ENCODE peak calls at places on chromosome 15, in eight cellular contexts. K, G, D, W, J, M, Y and R are unnamed samples.

GRCh38 chr15:65766422-65767263 is 25.4 kb downstream of the DENND4A start:
- DNase-seq in G (no peak), W (peak), D (no peak), Y (no peak), J (no peak), K (no peak), M (no peak), R (no peak)

GRCh38 chr15:71752604-71753289 is 57.6 kb upstream of the NR2E3 start:
- DNase-seq in W (peak), Y (no peak), J (no peak), G (peak), D (no peak), M (no peak), K (peak), R (no peak)

GRCh38 chr15:98504998-98505397 is 143.3 kb upstream of the IGF1R start:
- DNase-seq in G (no peak), W (no peak), Y (no peak), M (no peak), D (peak), K (no peak), J (no peak), R (no peak)

GRCh38 chr15:31768055-31768454 is 262.3 kb upstream of the CHRNA7 start:
- DNase-seq in G (no peak), Y (no peak), J (no peak), D (no peak), W (no peak), K (no peak), M (no peak), R (no peak)

GRCh38 chr15:82543155-82543554 is 2.9 kb upstream of the RPS17 start:
- DNase-seq in W (peak), M (no peak), Y (no peak), K (no peak), D (no peak), G (peak), J (no peak), R (no peak)

GRCh38 chr15:72983812-72984211 is 68.5 kb upstream of the NEO1 start:
- DNase-seq in Y (no peak), D (no peak), G (no peak), K (no peak), M (no peak), W (no peak), J (no peak), R (no peak)

GRCh38 chr15:101803676-101804075 is 367 bp downstream of the OR4F6 start:
- DNase-seq in M (no peak), K (no peak), G (peak), W (peak), J (no peak), D (no peak), Y (no peak), R (no peak)

GRCh38 chr15:80531388-80532184 is 127.4 kb downstream of the ARNT2 start:
- DNase-seq in K (no peak), D (no peak), M (no peak), G (no peak), W (no peak), Y (no peak), J (no peak), R (no peak)

GRCh38 chr15:68586274-68586961 is 7.6 kb downstream of the CORO2B start:
- DNase-seq in Y (no peak), D (no peak), M (peak), W (peak), G (peak), K (peak), J (no peak), R (no peak)

GRCh38 chr15:27679621-27680521 is 419.2 kb downstream of the OCA2 start:
- DNase-seq in Y (no peak), K (no peak), J (no peak), D (no peak), M (no peak), G (no peak), W (no peak), R (no peak)

GRCh38 chr15:36175781-36176211 is 403.6 kb upstream of the CDIN1 start:
- DNase-seq in G (no peak), D (no peak), M (no peak), W (no peak), K (no peak), Y (no peak), J (no peak), R (no peak)

GRCh38 chr15:73346735-73347312 is 21.9 kb downstream of the HCN4 start:
- DNase-seq in K (no peak), J (peak), G (no peak), M (no peak), W (peak), Y (peak), D (no peak), R (peak)

GRCh38 chr15:68465861-68466560 is 34.0 kb upstream of the ITGA11 start:
- DNase-seq in M (no peak), G (no peak), Y (no peak), K (no peak), J (no peak), W (no peak), D (no peak), R (no peak)